ENCODE peak calls at places on chromosomes 2 and 18, in six cellular contexts. R, Q, C, J, U and V are unnamed samples.

GRCh38 chr2:45595724-45596435 is 15.2 kb downstream of the SRBD1 start:
- DNase-seq in R (no peak), Q (no peak), C (no peak), J (no peak), U (no peak), V (peak)

GRCh38 chr2:205763708-205764501 is 81.6 kb downstream of the NRP2 start:
- DNase-seq in R (no peak), Q (no peak), C (no peak), J (no peak), U (peak), V (peak)

GRCh38 chr2:38116762-38117161 is 40.8 kb upstream of the CYP1B1 start:
- DNase-seq in R (no peak), Q (no peak), C (no peak), J (no peak), U (no peak), V (no peak)

GRCh38 chr2:231673348-231673770 is 35.0 kb upstream of the PTMA start:
- DNase-seq in R (no peak), Q (no peak), C (no peak), J (no peak), U (peak), V (no peak)

GRCh38 chr2:28102455-28102874 is 211.9 kb downstream of the BABAM2 start:
- DNase-seq in R (no peak), Q (no peak), C (no peak), J (no peak), U (no peak), V (peak)

GRCh38 chr2:67930156-67930555 is 132.6 kb downstream of the C1D start:
- DNase-seq in R (no peak), Q (no peak), C (no peak), J (no peak), U (no peak), V (no peak)

GRCh38 chr2:18993756-18994155 is 364.7 kb downstream of the OSR1 start:
- DNase-seq in R (no peak), Q (no peak), C (no peak), J (no peak), U (no peak), V (no peak)

GRCh38 chr2:64913357-64913869 is 75.8 kb upstream of the SLC1A4 start:
- DNase-seq in R (no peak), Q (no peak), C (no peak), J (no peak), U (peak), V (no peak)

GRCh38 chr2:95043300-95043786 is 17.8 kb downstream of the MAL start:
- DNase-seq in R (no peak), Q (no peak), C (no peak), J (peak), U (no peak), V (no peak)

GRCh38 chr2:169767243-169767888 is 31.3 kb upstream of the SSB start:
- DNase-seq in R (no peak), Q (no peak), C (no peak), J (peak), U (peak), V (peak)

GRCh38 chr2:159030674-159031380 is 62.4 kb downstream of the TANC1 start:
- DNase-seq in R (no peak), Q (no peak), C (no peak), J (no peak), U (no peak), V (peak)

GRCh38 chr2:176817061-176817565 is 395.5 kb upstream of the HNRNPA3 start:
- DNase-seq in R (no peak), Q (no peak), C (no peak), J (no peak), U (no peak), V (no peak)

GRCh38 chr2:204743368-204743960 is 198.2 kb downstream of the PARD3B start:
- DNase-seq in R (no peak), Q (no peak), C (no peak), J (no peak), U (no peak), V (peak)

GRCh38 chr18:66754335-66754734 is 150.4 kb upstream of the CDH19 start:
- DNase-seq in R (no peak), Q (no peak), C (no peak), J (no peak), U (no peak), V (no peak)

GRCh38 chr18:36196239-36196995 is 9.1 kb downstream of the MOCOS start:
- DNase-seq in R (no peak), Q (no peak), C (no peak), J (no peak), U (no peak), V (no peak)